ENCODE peak calls at places on chromosomes 16 and 17, in six cellular contexts. F is CD8-positive, alpha-beta T cell; T is body of pancreas; H is prostate gland; Y is heart right ventricle; W is breast epithelium. P is an unnamed sample.

GRCh38 chr17:31869031-31869430 is 10.0 kb upstream of the COPRS start:
- DNase-seq in F (no peak), T (no peak), H (no peak), Y (no peak), W (no peak), P (no peak)

GRCh38 chr17:44223574-44224046 is 4.1 kb upstream of the UBTF start:
- DNase-seq in F (no peak), T (peak; percentile 85), H (no peak), Y (peak; percentile 45), W (no peak), P (no peak)

GRCh38 chr16:75035410-75035968 is 36.7 kb downstream of the ZNRF1 start:
- DNase-seq in F (no peak), T (no peak), H (no peak), Y (no peak), W (no peak), P (no peak)

GRCh38 chr17:55576237-55576998 is 65.2 kb upstream of the SMIM36 start:
- DNase-seq in F (no peak), T (no peak), H (no peak), Y (peak; percentile 36), W (no peak), P (no peak)

GRCh38 chr17:59004338-59005111 is 102.2 kb downstream of the TRIM37 start:
- DNase-seq in F (peak; percentile 74), T (peak; percentile 80), H (peak; percentile 60), Y (peak; percentile 58), W (no peak), P (peak; percentile 69)

GRCh38 chr17:7174603-7175362 is 4.4 kb downstream of the ASGR1 start:
- DNase-seq in F (no peak), T (no peak), H (no peak), Y (no peak), W (no peak), P (no peak)

GRCh38 chr17:82245144-82246039 is 16.6 kb downstream of the SLC16A3 start:
- DNase-seq in F (no peak), T (no peak), H (no peak), Y (no peak), W (no peak), P (no peak)

GRCh38 chr17:53472586-53472985 is 350.1 kb upstream of the KIF2B start:
- DNase-seq in F (no peak), T (no peak), H (no peak), Y (no peak), W (no peak), P (no peak)

GRCh38 chr16:10708969-10709368 is 14.2 kb upstream of the TEKT5 start:
- DNase-seq in F (no peak), T (no peak), H (no peak), Y (no peak), W (no peak), P (no peak)

GRCh38 chr16:81567987-81568748 is 123.6 kb downstream of the CMIP start:
- DNase-seq in F (no peak), T (peak; percentile 56), H (peak; percentile 47), Y (peak; percentile 32), W (peak; percentile 75), P (no peak)

GRCh38 chr17:43033947-43034622 is 9.1 kb downstream of the RND2 start:
- DNase-seq in F (no peak), T (no peak), H (no peak), Y (no peak), W (no peak), P (no peak)

GRCh38 chr17:5133311-5133710 is 17.5 kb downstream of the USP6 start:
- DNase-seq in F (no peak), T (no peak), H (peak; percentile 3), Y (no peak), W (no peak), P (peak; percentile 20)

GRCh38 chr16:7405166-7405565 is 72.5 kb downstream of the RBFOX1 start:
- DNase-seq in F (no peak), T (peak; percentile 56), H (no peak), Y (peak; percentile 50), W (no peak), P (no peak)

GRCh38 chr16:29307598-29308507 is 98.7 kb downstream of the NPIPB11 start:
- DNase-seq in F (no peak), T (no peak), H (no peak), Y (no peak), W (no peak), P (no peak)

GRCh38 chr17:50668025-50668837 is 33.5 kb downstream of the ABCC3 start:
- DNase-seq in F (no peak), T (no peak), H (no peak), Y (no peak), W (no peak), P (no peak)

GRCh38 chr16:5071341-5071680 is 332 bp upstream of the ALG1 start:
- DNase-seq in F (no peak), T (no peak), H (no peak), Y (no peak), W (no peak), P (no peak)

GRCh38 chr17:34173221-34173620 is 81.9 kb upstream of the CCL2 start:
- DNase-seq in F (no peak), T (no peak), H (no peak), Y (no peak), W (no peak), P (no peak)

GRCh38 chr17:46046957-46047356 is 47.9 kb downstream of the STH start:
- DNase-seq in F (no peak), T (no peak), H (no peak), Y (no peak), W (no peak), P (no peak)

GRCh38 chr17:46044989-46045388 is 45.9 kb downstream of the STH start:
- DNase-seq in F (no peak), T (no peak), H (no peak), Y (no peak), W (no peak), P (no peak)

GRCh38 chr17:46044286-46044928 is 45.4 kb downstream of the STH start:
- DNase-seq in F (peak; percentile 59), T (peak; percentile 88), H (peak; percentile 92), Y (peak; percentile 88), W (no peak), P (peak; percentile 82)

GRCh38 chr17:46047398-46047797 is 48.3 kb downstream of the STH start:
- DNase-seq in F (no peak), T (no peak), H (no peak), Y (no peak), W (no peak), P (no peak)

DNA sequence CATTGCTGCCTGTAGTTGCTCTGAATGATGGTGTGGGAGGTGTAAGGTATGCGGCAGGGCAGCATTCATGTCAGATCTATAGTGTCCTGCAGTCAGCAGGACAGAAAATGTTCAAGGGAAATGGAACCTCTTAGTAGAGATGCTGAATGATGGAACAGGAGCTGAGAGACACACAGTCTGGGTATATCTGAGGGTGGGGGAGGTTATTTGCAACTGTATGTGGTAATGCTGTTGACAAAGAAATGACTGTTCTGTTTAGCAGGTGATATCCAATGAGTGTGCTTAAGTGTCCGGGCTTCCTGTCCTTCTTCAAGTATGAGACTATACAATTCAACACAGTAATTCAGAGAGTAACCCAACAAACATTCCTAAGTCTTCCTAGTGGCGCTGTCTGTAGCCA is 46.6 kb downstream of the STH start:
- DNase-seq in F (no peak), T (no peak), H (no peak), Y (no peak), W (no peak), P (no peak)
- H3K27ac ChIP-seq in F (no peak overlapping the region), T (peak overlapping the region; percentile 31), H (no peak overlapping the region), Y (peak overlapping the region; percentile 61), W (peak overlapping the region; percentile 78), P (no peak overlapping the region)

GRCh38 chr16:25010542-25010941 is 4.6 kb downstream of the ARHGAP17 start:
- DNase-seq in F (no peak), T (no peak), H (no peak), Y (no peak), W (no peak), P (peak; percentile 2)

GRCh38 chr16:25006504-25007055 is 8.6 kb downstream of the ARHGAP17 start:
- DNase-seq in F (no peak), T (no peak), H (no peak), Y (no peak), W (no peak), P (peak; percentile 71)

GRCh38 chr16:25009822-25010221 is 5.3 kb downstream of the ARHGAP17 start:
- DNase-seq in F (no peak), T (peak; percentile 30), H (no peak), Y (no peak), W (no peak), P (peak; percentile 40)

GRCh38 chr16:25007284-25007984 is 7.7 kb downstream of the ARHGAP17 start:
- DNase-seq in F (no peak), T (no peak), H (no peak), Y (no peak), W (no peak), P (peak; percentile 53)

DNA sequence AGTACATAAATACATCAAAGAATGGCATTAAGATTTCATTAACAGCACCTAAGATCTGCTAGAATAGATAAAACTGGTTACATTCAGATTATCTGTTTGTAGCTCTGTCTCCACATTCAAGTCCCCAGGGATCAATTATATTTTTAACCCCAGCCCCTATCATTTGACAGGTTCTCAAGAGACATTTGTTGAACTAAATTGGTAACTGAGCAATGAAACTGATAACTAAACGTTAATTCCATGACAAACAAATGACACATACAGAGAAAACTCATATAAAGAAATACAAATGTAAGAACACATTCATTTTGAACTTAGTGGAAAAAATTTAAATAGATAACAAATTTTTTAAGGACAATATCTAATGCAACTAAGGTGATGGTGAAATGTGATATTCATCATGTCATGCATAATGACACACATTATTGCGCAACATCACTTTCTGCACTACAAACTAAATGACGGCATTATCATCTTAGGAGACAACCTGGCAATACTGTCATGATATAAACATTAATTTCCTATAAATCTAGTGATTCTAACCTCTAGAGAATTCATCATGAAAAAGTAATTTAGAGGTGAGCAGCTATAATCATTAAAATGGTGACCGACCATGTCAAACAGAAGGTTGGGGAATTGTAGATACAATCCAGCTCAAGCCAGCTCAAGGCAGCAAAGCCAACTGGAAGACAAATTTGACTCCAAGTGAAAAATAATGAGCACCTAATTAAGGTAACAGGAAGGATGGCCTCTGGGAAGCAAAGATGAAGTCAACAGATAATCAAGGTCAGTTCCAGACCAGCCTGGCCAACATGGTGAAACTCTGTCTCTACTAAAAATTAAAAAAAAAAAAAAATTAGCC is 9.5 kb downstream of the ARHGAP17 start:
- DNase-seq in F (no peak), T (no peak), H (no peak), Y (no peak), W (no peak), P (no peak)
- H3K27ac ChIP-seq in F (no peak overlapping the region), T (no peak overlapping the region), H (no peak overlapping the region), Y (peak overlapping the region; percentile 61), W (no peak overlapping the region), P (no peak overlapping the region)

GRCh38 chr17:41823141-41823524 is 10.3 kb downstream of the FKBP10 start:
- DNase-seq in F (no peak), T (no peak), H (no peak), Y (no peak), W (no peak), P (no peak)
- H3K27ac ChIP-seq in F (no peak overlapping the region), T (no peak overlapping the region), H (no peak overlapping the region), Y (no peak overlapping the region), W (no peak overlapping the region), P (no peak overlapping the region)

DNA sequence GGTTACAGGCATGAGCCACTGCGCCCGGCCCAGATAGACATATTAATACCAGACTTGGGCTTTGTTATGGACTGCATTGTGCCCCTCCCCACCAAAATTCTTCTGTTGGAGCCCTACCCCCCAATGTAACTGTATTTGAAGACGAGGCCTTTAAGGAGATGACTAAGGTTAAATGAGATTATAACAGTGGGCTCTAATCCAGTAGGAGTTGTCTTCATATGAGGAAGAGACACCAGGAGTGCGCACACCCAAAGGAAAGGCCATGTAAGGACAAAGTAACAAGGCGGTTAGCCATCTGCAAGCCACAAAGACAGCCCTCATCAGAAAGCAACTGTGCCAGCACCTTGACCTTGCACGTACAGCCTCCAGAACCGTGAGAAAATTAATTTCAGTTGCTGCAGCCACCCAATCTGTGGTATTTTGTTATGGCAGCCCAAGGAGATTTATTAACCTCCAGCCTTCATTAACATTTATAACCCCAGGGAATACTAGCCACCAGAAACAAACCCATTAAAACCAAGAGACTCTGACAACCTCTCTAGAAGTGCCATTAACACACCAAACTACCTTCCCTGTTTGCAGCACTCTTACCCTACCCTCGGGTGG is 107.6 kb downstream of the TTC19 start:
- DNase-seq in F (no peak), T (no peak), H (no peak), Y (no peak), W (no peak), P (no peak)
- H3K27ac ChIP-seq in F (no peak overlapping the region), T (no peak overlapping the region), H (no peak overlapping the region), Y (peak overlapping the region; percentile 36), W (peak overlapping the region; percentile 46), P (no peak overlapping the region)